ENCODE peak calls at places on chromosomes 5 and 9, in ten cellular contexts. M is foreskin fibroblast, U is glutamatergic neuron, R is HCT116, W is AG09319, B is GM13977, S is GM12865, Z is osteoblast, V is Peyer's patch, A is endothelial cell. Y is an unnamed sample.
A peak's percentile ranks its signal among the peaks of the same experiment; 100 is the strongest.

GRCh38 chr9:136625101-136626065 is 37.3 kb upstream of the EGFL7 start:
- DNase-seq in R (no peak), M (peak; percentile 64), W (no peak), U (no peak), S (peak; percentile 27), Z (peak; percentile 98), B (peak; percentile 79), V (no peak), A (no peak), Y (no peak)

GRCh38 chr5:96228449-96228848 is 204.6 kb downstream of the PCSK1 start:
- DNase-seq in M (peak; percentile 36), U (no peak), A (no peak), S (no peak), V (no peak), B (no peak), Z (no peak), R (no peak), W (no peak), Y (no peak)

GRCh38 chr9:21616082-21616778 is 134.1 kb upstream of the IFNE start:
- DNase-seq in B (no peak), Z (peak; percentile 86), R (peak; percentile 93), S (no peak), U (no peak), W (peak; percentile 47), A (no peak), V (no peak), M (peak; percentile 93), Y (no peak)

GRCh38 chr5:19886123-19886921 is 101.7 kb downstream of the CDH18 start:
- DNase-seq in R (no peak), S (no peak), B (no peak), M (peak; percentile 85), W (peak; percentile 25), Z (no peak), U (no peak), A (no peak), V (no peak), Y (no peak)

GRCh38 chr5:1152771-1153282 is 41.0 kb upstream of the SLC12A7 start:
- DNase-seq in Z (no peak), W (no peak), S (no peak), V (no peak), A (no peak), B (no peak), R (no peak), M (peak; percentile 57), U (no peak), Y (no peak)

GRCh38 chr9:131262327-131263032 is 13.8 kb downstream of the FAM78A start:
- DNase-seq in R (no peak), U (no peak), A (no peak), W (no peak), S (peak; percentile 86), M (no peak), V (peak; percentile 57), B (no peak), Z (no peak), Y (no peak)

GRCh38 chr5:97629281-97629680 is 446.2 kb upstream of the RIOK2 start:
- DNase-seq in V (no peak), U (no peak), A (no peak), M (peak; percentile 95), R (peak; percentile 7), Z (peak; percentile 82), S (no peak), W (peak; percentile 45), B (no peak), Y (no peak)

GRCh38 chr5:132751971-132752580 is 4.8 kb downstream of the CCNI2 start:
- DNase-seq in B (no peak), S (no peak), M (no peak), Z (peak; percentile 45), A (no peak), R (no peak), U (no peak), W (no peak), V (no peak), Y (no peak)

GRCh38 chr9:93181672-93182435 is 2.1 kb upstream of the WNK2 start:
- DNase-seq in V (no peak), S (no peak), U (no peak), B (no peak), W (no peak), R (no peak), Z (peak; percentile 76), A (no peak), M (no peak), Y (no peak)

GRCh38 chr9:93180938-93181337 is 3.0 kb upstream of the WNK2 start:
- DNase-seq in B (no peak), V (no peak), R (no peak), Z (peak; percentile 66), A (no peak), M (no peak), U (no peak), S (no peak), W (no peak), Y (no peak)

GRCh38 chr9:93183106-93183662 is 755 bp upstream of the WNK2 start:
- DNase-seq in U (no peak), V (no peak), R (no peak), S (no peak), A (no peak), M (no peak), B (no peak), W (no peak), Z (peak; percentile 81), Y (no peak)

GRCh38 chr9:93183663-93184438 is at the start of gene WNK2:
- DNase-seq in R (no peak), V (no peak), B (peak; percentile 77), A (peak; percentile 27), Z (peak; percentile 89), M (peak; percentile 22), W (no peak), U (peak; percentile 63), S (no peak), Y (peak; percentile 76)

DNA sequence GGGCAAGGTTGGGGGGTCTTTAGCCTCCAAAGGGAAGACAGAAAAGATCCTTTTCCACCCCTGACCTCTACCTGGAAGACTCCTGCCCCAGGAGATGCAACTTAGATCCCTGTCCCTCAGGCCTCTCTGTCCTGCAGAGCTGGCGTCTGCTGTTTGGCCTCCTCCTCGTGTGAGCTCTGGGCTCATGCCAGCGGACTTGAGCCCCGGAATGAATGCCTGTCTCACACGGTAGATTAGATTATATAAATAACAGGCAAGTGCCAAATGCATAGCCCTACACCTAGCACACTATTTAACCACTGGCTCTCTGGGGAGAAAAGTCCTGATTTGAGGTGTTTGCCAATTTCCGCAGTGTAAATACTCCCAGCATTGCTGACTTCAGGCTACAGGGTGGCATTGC is 1.4 kb upstream of the WNK2 start:
- DNase-seq in Z (no peak), A (no peak), R (no peak), S (no peak), W (no peak), M (no peak), B (no peak), V (no peak), U (no peak), Y (no peak)
- TF ChIP-seq CTCF in Z (no peak), A (no peak), R (no peak), S (no peak), W (no peak), M (no peak), B (no peak), V (no peak), U (no peak), Y (no peak)

GRCh38 chr9:112846528-112847488 is 43.9 kb downstream of the SLC46A2 start:
- DNase-seq in W (peak; percentile 71), B (no peak), U (no peak), S (no peak), V (no peak), M (peak; percentile 47), Z (no peak), R (no peak), A (no peak), Y (no peak)

GRCh38 chr9:112842555-112842954 is 48.1 kb downstream of the SLC46A2 start:
- DNase-seq in Z (no peak), R (no peak), S (no peak), W (no peak), B (no peak), V (no peak), A (no peak), U (no peak), M (no peak), Y (no peak)

GRCh38 chr9:112848316-112849151 is 42.1 kb downstream of the SLC46A2 start:
- DNase-seq in R (no peak), V (no peak), B (no peak), A (no peak), M (no peak), S (no peak), Z (no peak), W (no peak), U (no peak), Y (no peak)

GRCh38 chr9:112841261-112841660 is 49.4 kb downstream of the SLC46A2 start:
- DNase-seq in W (no peak), R (no peak), U (no peak), S (no peak), A (no peak), Z (no peak), V (no peak), M (no peak), B (no peak), Y (no peak)

DNA sequence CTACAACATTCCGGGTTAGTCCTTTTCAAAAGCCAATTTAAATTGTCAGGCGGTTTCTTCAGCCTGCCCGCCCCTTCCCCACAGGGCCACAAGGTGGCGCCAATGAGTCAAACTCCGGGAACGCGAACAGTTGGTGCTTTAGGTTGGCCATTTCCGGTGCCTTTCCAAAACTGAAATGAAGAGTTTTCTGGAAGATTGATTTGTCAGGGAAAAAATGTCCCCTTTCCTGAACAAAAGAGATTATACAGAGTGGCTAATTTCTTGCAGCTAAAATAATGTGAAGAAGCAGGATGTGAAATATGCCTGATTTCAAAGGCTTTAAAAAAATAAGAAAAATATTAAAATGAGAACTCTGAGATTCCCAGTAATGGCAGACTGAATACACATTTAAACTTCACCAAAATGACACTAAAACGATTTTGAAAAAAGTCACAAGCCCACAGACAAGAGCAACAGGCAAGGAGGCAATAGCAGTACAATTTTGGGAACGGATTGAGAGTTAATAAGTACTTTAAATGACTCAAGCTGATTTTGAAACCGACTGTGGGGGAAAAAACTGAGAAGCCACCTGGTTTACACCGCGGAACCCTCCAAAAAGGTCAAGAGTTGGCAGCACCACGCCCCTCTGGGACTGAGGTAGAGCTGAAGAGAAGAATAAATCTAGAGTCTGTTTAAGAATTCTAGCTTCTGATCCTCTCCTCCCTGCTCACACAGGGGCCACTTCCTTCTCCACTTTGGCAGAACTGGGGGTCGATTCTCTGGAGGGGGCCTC is 45.7 kb downstream of the SLC46A2 start:
- DNase-seq in B (peak; percentile 80), M (peak; percentile 84), A (peak; percentile 86), R (peak; percentile 51), V (peak; percentile 75), Z (peak; percentile 93), U (peak; percentile 87), W (no peak), S (peak; percentile 76), Y (peak; percentile 81)
- TF ChIP-seq CTCF in B (peak; percentile 96), M (peak; percentile 98), A (peak; percentile 97), R (peak; percentile 98), V (peak; percentile 93), Z (peak; percentile 100), U (peak; percentile 95), W (peak; percentile 98), S (peak; percentile 92), Y (peak; percentile 94)

DNA sequence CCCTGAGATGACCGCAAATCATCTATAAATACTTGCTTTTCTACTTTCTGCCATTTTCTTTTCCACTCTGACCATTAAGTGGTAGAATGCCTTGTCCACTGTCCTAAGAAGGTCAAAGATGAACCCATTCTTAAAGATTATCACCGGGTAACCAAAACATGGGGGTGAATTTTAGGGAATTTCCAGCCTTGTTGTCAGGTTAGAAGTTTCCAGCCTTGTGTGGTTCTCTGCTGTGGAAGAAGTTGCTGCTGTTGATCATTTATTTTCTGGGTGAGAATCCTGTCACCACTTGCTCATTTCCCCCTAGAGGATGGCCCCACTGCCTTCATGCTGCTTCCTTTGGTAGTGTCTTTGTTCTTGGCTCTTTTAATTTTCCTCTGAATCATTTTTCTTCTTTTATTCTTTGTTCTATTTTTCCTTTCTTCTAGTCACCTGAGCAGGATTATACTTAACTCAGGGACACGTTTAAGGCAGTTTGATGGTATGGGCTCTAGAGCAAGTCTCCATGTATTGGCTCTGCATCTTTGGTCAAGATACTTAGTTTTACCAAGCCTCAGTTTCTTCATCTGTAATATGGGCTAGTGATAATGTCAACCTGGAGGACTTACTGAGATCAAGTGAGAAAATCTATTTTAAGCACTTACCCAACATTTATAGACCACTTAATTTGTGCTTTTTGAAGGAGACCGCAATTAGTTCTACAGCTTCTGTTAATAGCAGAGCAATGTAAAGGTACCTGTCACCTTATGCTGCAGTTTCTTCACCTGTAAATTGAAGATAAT is 266.2 kb downstream of the ARHGAP26 start:
- DNase-seq in V (no peak), A (no peak), Z (no peak), M (no peak), R (no peak), W (no peak), S (peak; percentile 78), U (no peak), B (peak; percentile 34), Y (peak; percentile 20)
- TF ChIP-seq CTCF in V (no peak), A (no peak), Z (no peak), M (no peak), R (no peak), W (no peak), S (peak; percentile 1), U (no peak), B (peak; percentile 2), Y (no peak)

GRCh38 chr5:128962211-128962610 is 3.1 kb upstream of the SLC27A6 start:
- DNase-seq in A (no peak), V (no peak), S (no peak), M (no peak), B (no peak), Z (no peak), W (no peak), U (no peak), R (no peak), Y (no peak)

GRCh38 chr5:128965011-128965637 is at the start of gene SLC27A6:
- DNase-seq in M (peak; percentile 47), R (peak; percentile 21), U (peak; percentile 54), W (no peak), V (no peak), Z (peak; percentile 41), A (peak; percentile 45), S (no peak), B (no peak), Y (no peak)

GRCh38 chr5:128966846-128967245 is 1.6 kb downstream of the SLC27A6 start:
- DNase-seq in M (no peak), A (no peak), S (no peak), U (no peak), B (no peak), Z (peak; percentile 26), W (no peak), V (no peak), R (no peak), Y (no peak)

GRCh38 chr5:128965638-128966302 is 482 bp downstream of the SLC27A6 start:
- DNase-seq in W (no peak), Z (peak; percentile 38), V (no peak), R (no peak), A (peak; percentile 5), M (no peak), B (no peak), U (peak; percentile 20), S (no peak), Y (no peak)

DNA sequence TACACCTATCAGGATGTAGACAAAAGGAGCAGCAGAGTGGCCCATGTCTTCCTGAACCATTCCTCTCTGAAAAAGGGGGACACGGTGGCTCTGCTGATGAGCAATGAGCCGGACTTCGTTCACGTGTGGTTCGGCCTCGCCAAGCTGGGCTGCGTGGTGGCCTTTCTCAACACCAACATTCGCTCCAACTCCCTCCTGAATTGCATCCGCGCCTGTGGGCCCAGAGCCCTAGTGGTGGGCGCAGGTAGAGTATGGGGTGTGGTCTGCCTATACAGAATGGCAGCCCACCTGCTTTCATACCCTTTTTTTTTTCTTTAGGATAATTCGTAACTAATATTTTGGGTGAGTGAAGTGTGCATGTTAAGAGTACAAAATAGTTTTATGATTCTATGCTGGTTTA is 1.1 kb downstream of the SLC27A6 start:
- DNase-seq in Z (no peak), M (no peak), V (no peak), R (no peak), A (no peak), S (no peak), W (no peak), B (no peak), U (no peak), Y (no peak)
- TF ChIP-seq CTCF in Z (no peak), M (no peak), V (no peak), R (peak; percentile 32), A (no peak), S (no peak), W (no peak), B (no peak), U (peak; percentile 18), Y (no peak)

Y was measured in GM20000.